ENCODE peak calls at places on chromosomes 16 and 17, in nine cellular contexts. D, A, G, Q, M, H, V, C and O are unnamed samples.

GRCh38 chr17:80566054-80566400 is 21.4 kb downstream of the RPTOR start:
- DNase-seq in D (no peak), A (no peak), G (no peak), Q (no peak), M (no peak), H (no peak), V (no peak), C (no peak), O (no peak)

GRCh38 chr17:66691644-66692500 is 143.0 kb upstream of the CACNG5 start:
- DNase-seq in D (no peak), A (peak; percentile 70), G (no peak), Q (peak; percentile 36), M (no peak), H (no peak), V (no peak), C (peak; percentile 67), O (no peak)

GRCh38 chr17:19237389-19238166 is 412 bp downstream of the EPN2 start:
- DNase-seq in D (peak; percentile 53), A (peak; percentile 27), G (peak; percentile 74), Q (peak; percentile 28), M (peak; percentile 37), H (no peak), V (peak; percentile 69), C (no peak), O (no peak)

GRCh38 chr16:77789085-77789611 is 784 bp downstream of the VAT1L start:
- DNase-seq in D (no peak), A (no peak), G (no peak), Q (no peak), M (no peak), H (no peak), V (no peak), C (no peak), O (no peak)

GRCh38 chr16:3920206-3920605 is 39.7 kb upstream of the CREBBP start:
- DNase-seq in D (no peak), A (no peak), G (no peak), Q (no peak), M (no peak), H (no peak), V (no peak), C (no peak), O (no peak)

GRCh38 chr17:79075433-79075805 is 795 bp downstream of the ENGASE start:
- DNase-seq in D (no peak), A (no peak), G (no peak), Q (no peak), M (no peak), H (no peak), V (peak; percentile 50), C (no peak), O (no peak)

GRCh38 chr17:66941773-66942452 is 22.6 kb upstream of the CACNG4 start:
- DNase-seq in D (no peak), A (no peak), G (no peak), Q (no peak), M (no peak), H (no peak), V (no peak), C (no peak), O (no peak)

GRCh38 chr16:20906225-20906870 is 5.8 kb downstream of the LYRM1 start:
- DNase-seq in D (no peak), A (no peak), G (no peak), Q (peak; percentile 92), M (no peak), H (no peak), V (no peak), C (no peak), O (no peak)

GRCh38 chr17:45320349-45320930 is 3.6 kb upstream of the MAP3K14 start:
- DNase-seq in D (no peak), A (no peak), G (no peak), Q (peak; percentile 87), M (no peak), H (no peak), V (no peak), C (no peak), O (no peak)

GRCh38 chr17:9331512-9332163 is 244.0 kb downstream of the STX8 start:
- DNase-seq in D (no peak), A (no peak), G (no peak), Q (no peak), M (no peak), H (no peak), V (no peak), C (no peak), O (no peak)

GRCh38 chr16:6249863-6250262 is 1082.8 kb upstream of the RBFOX1 start:
- DNase-seq in D (no peak), A (no peak), G (no peak), Q (no peak), M (no peak), H (no peak), V (no peak), C (no peak), O (no peak)

GRCh38 chr17:39971076-39971603 is 8.3 kb downstream of the GSDMA start:
- DNase-seq in D (no peak), A (no peak), G (no peak), Q (no peak), M (no peak), H (no peak), V (no peak), C (no peak), O (no peak)

GRCh38 chr16:31453255-31454204 is 5.8 kb upstream of the ARMC5 start:
- DNase-seq in D (no peak), A (peak; percentile 37), G (peak; percentile 75), Q (peak; percentile 82), M (no peak), H (no peak), V (no peak), C (no peak), O (no peak)

GRCh38 chr16:81861503-81861902 is 82.4 kb downstream of the PLCG2 start:
- DNase-seq in D (no peak), A (no peak), G (no peak), Q (peak; percentile 77), M (no peak), H (no peak), V (no peak), C (no peak), O (no peak)